ENCODE peak calls at places on chromosomes 5 and 9, in seven cellular contexts. One of them, this sample, is unnamed.
A peak's percentile ranks its signal among the peaks of the same experiment; 100 is the strongest.

GRCh38 chr9:93582115-93582514 is 5.7 kb downstream of the PHF2 start:
- DNase-seq in stimulated activated CD4-positive, alpha-beta T cell treated with anti-CD3 and anti-CD28 coated beads, TNF-alpha, amount 100 ng/mL, for 4 hours: no peak
- DNase-seq in stimulated activated CD8-positive, alpha-beta memory T cell treated with anti-CD3 and anti-CD28 coated beads, Interleukin-12 subunit alpha, Interleukin-12 subunit beta, amount 100 ng/mL, for 1 hour: no peak
- DNase-seq in H1: no peak
- DNase-seq in left ventricle myocardium superior: no peak
- DNase-seq in pancreas: peak; percentile 62
- DNase-seq in mucosa of descending colon: peak; percentile 46
- DNase-seq in this sample: no peak

GRCh38 chr5:146878471-146879172 is at the start of gene PPP2R2B:
- DNase-seq in stimulated activated CD4-positive, alpha-beta T cell treated with anti-CD3 and anti-CD28 coated beads, TNF-alpha, amount 100 ng/mL, for 4 hours: no peak
- DNase-seq in stimulated activated CD8-positive, alpha-beta memory T cell treated with anti-CD3 and anti-CD28 coated beads, Interleukin-12 subunit alpha, Interleukin-12 subunit beta, amount 100 ng/mL, for 1 hour: no peak
- DNase-seq in H1: no peak
- DNase-seq in left ventricle myocardium superior: peak; percentile 40
- DNase-seq in pancreas: peak; percentile 66
- DNase-seq in mucosa of descending colon: peak; percentile 65
- DNase-seq in this sample: no peak

GRCh38 chr9:2241461-2241874 is 226.3 kb downstream of the SMARCA2 start:
- DNase-seq in stimulated activated CD4-positive, alpha-beta T cell treated with anti-CD3 and anti-CD28 coated beads, TNF-alpha, amount 100 ng/mL, for 4 hours: no peak
- DNase-seq in stimulated activated CD8-positive, alpha-beta memory T cell treated with anti-CD3 and anti-CD28 coated beads, Interleukin-12 subunit alpha, Interleukin-12 subunit beta, amount 100 ng/mL, for 1 hour: no peak
- DNase-seq in H1: peak; percentile 70
- DNase-seq in left ventricle myocardium superior: peak; percentile 44
- DNase-seq in pancreas: peak; percentile 59
- DNase-seq in mucosa of descending colon: peak; percentile 49
- DNase-seq in this sample: peak; percentile 75

GRCh38 chr5:122264610-122265009 is 47.4 kb upstream of the SNCAIP start:
- DNase-seq in stimulated activated CD4-positive, alpha-beta T cell treated with anti-CD3 and anti-CD28 coated beads, TNF-alpha, amount 100 ng/mL, for 4 hours: no peak
- DNase-seq in stimulated activated CD8-positive, alpha-beta memory T cell treated with anti-CD3 and anti-CD28 coated beads, Interleukin-12 subunit alpha, Interleukin-12 subunit beta, amount 100 ng/mL, for 1 hour: no peak
- DNase-seq in H1: no peak
- DNase-seq in left ventricle myocardium superior: no peak
- DNase-seq in pancreas: no peak
- DNase-seq in mucosa of descending colon: no peak
- DNase-seq in this sample: no peak

GRCh38 chr9:60546406-60546805 is 367.8 kb upstream of the SPATA31A5 start:
- DNase-seq in stimulated activated CD4-positive, alpha-beta T cell treated with anti-CD3 and anti-CD28 coated beads, TNF-alpha, amount 100 ng/mL, for 4 hours: no peak
- DNase-seq in stimulated activated CD8-positive, alpha-beta memory T cell treated with anti-CD3 and anti-CD28 coated beads, Interleukin-12 subunit alpha, Interleukin-12 subunit beta, amount 100 ng/mL, for 1 hour: no peak
- DNase-seq in H1: no peak
- DNase-seq in left ventricle myocardium superior: no peak
- DNase-seq in pancreas: no peak
- DNase-seq in mucosa of descending colon: peak; percentile 24
- DNase-seq in this sample: no peak

GRCh38 chr9:15824310-15824709 is 271.5 kb downstream of the CCDC171 start:
- DNase-seq in stimulated activated CD4-positive, alpha-beta T cell treated with anti-CD3 and anti-CD28 coated beads, TNF-alpha, amount 100 ng/mL, for 4 hours: no peak
- DNase-seq in stimulated activated CD8-positive, alpha-beta memory T cell treated with anti-CD3 and anti-CD28 coated beads, Interleukin-12 subunit alpha, Interleukin-12 subunit beta, amount 100 ng/mL, for 1 hour: no peak
- DNase-seq in H1: no peak
- DNase-seq in left ventricle myocardium superior: no peak
- DNase-seq in pancreas: no peak
- DNase-seq in mucosa of descending colon: no peak
- DNase-seq in this sample: peak; percentile 45

GRCh38 chr9:14092344-14092743 is 221.6 kb downstream of the NFIB start:
- DNase-seq in stimulated activated CD4-positive, alpha-beta T cell treated with anti-CD3 and anti-CD28 coated beads, TNF-alpha, amount 100 ng/mL, for 4 hours: no peak
- DNase-seq in stimulated activated CD8-positive, alpha-beta memory T cell treated with anti-CD3 and anti-CD28 coated beads, Interleukin-12 subunit alpha, Interleukin-12 subunit beta, amount 100 ng/mL, for 1 hour: no peak
- DNase-seq in H1: no peak
- DNase-seq in left ventricle myocardium superior: no peak
- DNase-seq in pancreas: no peak
- DNase-seq in mucosa of descending colon: no peak
- DNase-seq in this sample: no peak

GRCh38 chr5:96226941-96227552 is 206.0 kb downstream of the PCSK1 start:
- DNase-seq in stimulated activated CD4-positive, alpha-beta T cell treated with anti-CD3 and anti-CD28 coated beads, TNF-alpha, amount 100 ng/mL, for 4 hours: no peak
- DNase-seq in stimulated activated CD8-positive, alpha-beta memory T cell treated with anti-CD3 and anti-CD28 coated beads, Interleukin-12 subunit alpha, Interleukin-12 subunit beta, amount 100 ng/mL, for 1 hour: no peak
- DNase-seq in H1: no peak
- DNase-seq in left ventricle myocardium superior: peak; percentile 38
- DNase-seq in pancreas: no peak
- DNase-seq in mucosa of descending colon: no peak
- DNase-seq in this sample: peak; percentile 97

GRCh38 chr5:58922392-58923171 is 339.7 kb downstream of the RAB3C start:
- DNase-seq in stimulated activated CD4-positive, alpha-beta T cell treated with anti-CD3 and anti-CD28 coated beads, TNF-alpha, amount 100 ng/mL, for 4 hours: no peak
- DNase-seq in stimulated activated CD8-positive, alpha-beta memory T cell treated with anti-CD3 and anti-CD28 coated beads, Interleukin-12 subunit alpha, Interleukin-12 subunit beta, amount 100 ng/mL, for 1 hour: no peak
- DNase-seq in H1: no peak
- DNase-seq in left ventricle myocardium superior: peak; percentile 83
- DNase-seq in pancreas: peak; percentile 74
- DNase-seq in mucosa of descending colon: peak; percentile 78
- DNase-seq in this sample: peak; percentile 63

GRCh38 chr5:92019376-92019990 is 636.4 kb upstream of the ARRDC3 start:
- DNase-seq in stimulated activated CD4-positive, alpha-beta T cell treated with anti-CD3 and anti-CD28 coated beads, TNF-alpha, amount 100 ng/mL, for 4 hours: no peak
- DNase-seq in stimulated activated CD8-positive, alpha-beta memory T cell treated with anti-CD3 and anti-CD28 coated beads, Interleukin-12 subunit alpha, Interleukin-12 subunit beta, amount 100 ng/mL, for 1 hour: no peak
- DNase-seq in H1: no peak
- DNase-seq in left ventricle myocardium superior: no peak
- DNase-seq in pancreas: no peak
- DNase-seq in mucosa of descending colon: no peak
- DNase-seq in this sample: no peak